ENCODE peak calls at places on chromosomes 11 and 22, in eight cellular contexts. D, A, X, O, R, M, G and J are unnamed samples.

GRCh38 chr11:75246006-75246672 is 5.6 kb downstream of the TPBGL start:
- DNase-seq in D (no peak), A (no peak), X (no peak), O (no peak), R (no peak), M (no peak), G (no peak), J (no peak)

GRCh38 chr11:11218287-11218986 is 134.6 kb downstream of the CSNK2A3 start:
- DNase-seq in D (no peak), A (no peak), X (no peak), O (no peak), R (no peak), M (no peak), G (no peak), J (no peak)

GRCh38 chr11:2792376-2793250 is 92.8 kb upstream of the KCNQ1OT1 start:
- DNase-seq in D (no peak), A (peak; percentile 15), X (no peak), O (no peak), R (no peak), M (no peak), G (no peak), J (no peak)

GRCh38 chr22:42408276-42408675 is 23.9 kb downstream of the NFAM1 start:
- DNase-seq in D (no peak), A (no peak), X (no peak), O (no peak), R (no peak), M (no peak), G (no peak), J (no peak)

GRCh38 chr22:43446881-43447280 is 35.1 kb downstream of the MPPED1 start:
- DNase-seq in D (no peak), A (no peak), X (no peak), O (peak; percentile 34), R (no peak), M (no peak), G (no peak), J (no peak)

GRCh38 chr11:92311616-92312449 is 87.2 kb downstream of the FAT3 start:
- DNase-seq in D (no peak), A (no peak), X (no peak), O (no peak), R (no peak), M (peak; percentile 57), G (no peak), J (no peak)

GRCh38 chr11:67302571-67303131 is 679 bp upstream of the SSH3 start:
- DNase-seq in D (no peak), A (peak; percentile 53), X (no peak), O (no peak), R (no peak), M (peak; percentile 59), G (peak; percentile 19), J (peak; percentile 20)

GRCh38 chr22:24155597-24156145 is 25.6 kb upstream of the SUSD2 start:
- DNase-seq in D (peak; percentile 72), A (peak; percentile 72), X (peak; percentile 20), O (peak; percentile 76), R (peak; percentile 27), M (peak; percentile 76), G (no peak), J (peak; percentile 44)

GRCh38 chr22:31852691-31853370 is 91.5 kb upstream of the YWHAH start:
- DNase-seq in D (no peak), A (no peak), X (no peak), O (no peak), R (no peak), M (peak; percentile 20), G (no peak), J (no peak)

GRCh38 chr11:3894128-3894731 is 38.8 kb downstream of the STIM1 start:
- DNase-seq in D (peak; percentile 26), A (no peak), X (no peak), O (peak; percentile 50), R (no peak), M (peak; percentile 31), G (no peak), J (no peak)

GRCh38 chr22:49302150-49302460 is 525.6 kb downstream of the BRD1 start:
- DNase-seq in D (no peak), A (no peak), X (no peak), O (no peak), R (no peak), M (no peak), G (no peak), J (no peak)

GRCh38 chr11:72589802-72590761 is 84.1 kb downstream of the PDE2A start:
- DNase-seq in D (no peak), A (peak; percentile 56), X (peak; percentile 15), O (peak; percentile 20), R (peak; percentile 14), M (no peak), G (no peak), J (peak; percentile 44)

GRCh38 chr11:67450796-67451657 is 1.5 kb downstream of the GPR152 start:
- DNase-seq in D (no peak), A (no peak), X (no peak), O (no peak), R (no peak), M (no peak), G (no peak), J (no peak)

GRCh38 chr11:77876045-77876444 is 55.1 kb downstream of the AAMDC start:
- DNase-seq in D (no peak), A (no peak), X (no peak), O (no peak), R (no peak), M (no peak), G (no peak), J (no peak)

GRCh38 chr11:75174781-75175370 is 24.0 kb downstream of the SLCO2B1 start:
- DNase-seq in D (peak; percentile 21), A (no peak), X (no peak), O (no peak), R (peak; percentile 2), M (peak; percentile 11), G (no peak), J (no peak)

GRCh38 chr11:100956321-100956720 is 173.3 kb downstream of the PGR start:
- DNase-seq in D (no peak), A (no peak), X (no peak), O (no peak), R (no peak), M (no peak), G (no peak), J (no peak)

GRCh38 chr22:19086944-19087343 is 35.3 kb downstream of the DGCR2 start:
- DNase-seq in D (no peak), A (no peak), X (no peak), O (no peak), R (no peak), M (peak; percentile 54), G (no peak), J (no peak)

GRCh38 chr11:44267366-44268072 is 42.4 kb downstream of the ALX4 start:
- DNase-seq in D (no peak), A (no peak), X (no peak), O (no peak), R (no peak), M (no peak), G (no peak), J (no peak)

GRCh38 chr11:11263238-11264030 is 89.6 kb downstream of the CSNK2A3 start:
- DNase-seq in D (no peak), A (no peak), X (no peak), O (peak; percentile 16), R (no peak), M (no peak), G (no peak), J (no peak)

GRCh38 chr11:39374963-39375698 is 2084.3 kb downstream of the LRRC4C start:
- DNase-seq in D (peak; percentile 3), A (no peak), X (no peak), O (peak; percentile 4), R (no peak), M (peak; percentile 1), G (peak; percentile 2), J (no peak)